ENCODE peak calls at places on chromosomes 7 and 10, in ten cellular contexts. One of them, this sample, is unnamed.

GRCh38 chr10:60732240-60733188 is 45.8 kb upstream of the CDK1 start:
- DNase-seq in HTR-8/SVneo: no peak
- DNase-seq in stimulated activated CD8-positive, alpha-beta memory T cell treated with anti-CD3 and anti-CD28 coated beads, Interleukin-7, amount 100 ng/mL, for 4 hours: no peak
- DNase-seq in naive thymus-derived CD8-positive, alpha-beta T cell: peak; percentile 10
- DNase-seq in endothelial cell: peak; percentile 27
- DNase-seq in H54: no peak
- DNase-seq in heart left ventricle: no peak
- DNase-seq in nucleus accumbens: no peak
- DNase-seq in cardiac muscle cell: peak; percentile 37
- DNase-seq in NCI-H1105: peak; percentile 16
- DNase-seq in this sample: no peak

GRCh38 chr10:93481931-93482834 is at the start of gene MYOF:
- DNase-seq in heart left ventricle: peak; percentile 64
- DNase-seq in stimulated activated CD8-positive, alpha-beta memory T cell treated with anti-CD3 and anti-CD28 coated beads, Interleukin-7, amount 100 ng/mL, for 4 hours: no peak
- DNase-seq in HTR-8/SVneo: no peak
- DNase-seq in H54: no peak
- DNase-seq in nucleus accumbens: no peak
- DNase-seq in endothelial cell: peak; percentile 41
- DNase-seq in cardiac muscle cell: peak; percentile 77
- DNase-seq in naive thymus-derived CD8-positive, alpha-beta T cell: peak; percentile 51
- DNase-seq in NCI-H1105: peak; percentile 8
- DNase-seq in this sample: peak; percentile 77

GRCh38 chr10:119542357-119542989 is at the start of gene RGS10:
- DNase-seq in HTR-8/SVneo: peak; percentile 54
- DNase-seq in nucleus accumbens: peak; percentile 6
- DNase-seq in stimulated activated CD8-positive, alpha-beta memory T cell treated with anti-CD3 and anti-CD28 coated beads, Interleukin-7, amount 100 ng/mL, for 4 hours: peak; percentile 88
- DNase-seq in H54: peak; percentile 77
- DNase-seq in endothelial cell: peak; percentile 37
- DNase-seq in NCI-H1105: no peak
- DNase-seq in heart left ventricle: peak; percentile 84
- DNase-seq in cardiac muscle cell: peak; percentile 17
- DNase-seq in naive thymus-derived CD8-positive, alpha-beta T cell: peak; percentile 80
- DNase-seq in this sample: no peak

GRCh38 chr10:115854740-115855435 is 418.1 kb downstream of the GFRA1 start:
- DNase-seq in heart left ventricle: no peak
- DNase-seq in NCI-H1105: no peak
- DNase-seq in H54: peak; percentile 6
- DNase-seq in nucleus accumbens: no peak
- DNase-seq in stimulated activated CD8-positive, alpha-beta memory T cell treated with anti-CD3 and anti-CD28 coated beads, Interleukin-7, amount 100 ng/mL, for 4 hours: no peak
- DNase-seq in naive thymus-derived CD8-positive, alpha-beta T cell: no peak
- DNase-seq in HTR-8/SVneo: peak; percentile 7
- DNase-seq in cardiac muscle cell: no peak
- DNase-seq in endothelial cell: no peak
- DNase-seq in this sample: no peak

GRCh38 chr7:46080595-46081159 is 159.6 kb upstream of the IGFBP3 start:
- DNase-seq in H54: no peak
- DNase-seq in heart left ventricle: no peak
- DNase-seq in HTR-8/SVneo: no peak
- DNase-seq in nucleus accumbens: no peak
- DNase-seq in naive thymus-derived CD8-positive, alpha-beta T cell: no peak
- DNase-seq in cardiac muscle cell: no peak
- DNase-seq in stimulated activated CD8-positive, alpha-beta memory T cell treated with anti-CD3 and anti-CD28 coated beads, Interleukin-7, amount 100 ng/mL, for 4 hours: no peak
- DNase-seq in NCI-H1105: no peak
- DNase-seq in endothelial cell: no peak
- DNase-seq in this sample: no peak

GRCh38 chr7:74429153-74429747 is 24.5 kb upstream of the GTF2IRD1 start:
- DNase-seq in naive thymus-derived CD8-positive, alpha-beta T cell: no peak
- DNase-seq in stimulated activated CD8-positive, alpha-beta memory T cell treated with anti-CD3 and anti-CD28 coated beads, Interleukin-7, amount 100 ng/mL, for 4 hours: no peak
- DNase-seq in H54: peak; percentile 44
- DNase-seq in NCI-H1105: no peak
- DNase-seq in nucleus accumbens: no peak
- DNase-seq in HTR-8/SVneo: no peak
- DNase-seq in endothelial cell: no peak
- DNase-seq in cardiac muscle cell: no peak
- DNase-seq in heart left ventricle: no peak
- DNase-seq in this sample: peak; percentile 39

GRCh38 chr7:2530076-2530967 is 10.7 kb downstream of the LFNG start:
- DNase-seq in H54: peak; percentile 93
- DNase-seq in HTR-8/SVneo: no peak
- DNase-seq in heart left ventricle: peak; percentile 51
- DNase-seq in NCI-H1105: no peak
- DNase-seq in stimulated activated CD8-positive, alpha-beta memory T cell treated with anti-CD3 and anti-CD28 coated beads, Interleukin-7, amount 100 ng/mL, for 4 hours: peak; percentile 82
- DNase-seq in nucleus accumbens: no peak
- DNase-seq in cardiac muscle cell: no peak
- DNase-seq in naive thymus-derived CD8-positive, alpha-beta T cell: peak; percentile 81
- DNase-seq in endothelial cell: peak; percentile 4
- DNase-seq in this sample: no peak

GRCh38 chr7:99102361-99102760 is 41.5 kb downstream of the SMURF1 start:
- DNase-seq in heart left ventricle: no peak
- DNase-seq in stimulated activated CD8-positive, alpha-beta memory T cell treated with anti-CD3 and anti-CD28 coated beads, Interleukin-7, amount 100 ng/mL, for 4 hours: no peak
- DNase-seq in naive thymus-derived CD8-positive, alpha-beta T cell: no peak
- DNase-seq in H54: no peak
- DNase-seq in nucleus accumbens: no peak
- DNase-seq in NCI-H1105: no peak
- DNase-seq in HTR-8/SVneo: no peak
- DNase-seq in endothelial cell: no peak
- DNase-seq in cardiac muscle cell: no peak
- DNase-seq in this sample: no peak

GRCh38 chr10:104337527-104337984 is 709 bp downstream of the ITPRIP start:
- DNase-seq in H54: no peak
- DNase-seq in cardiac muscle cell: no peak
- DNase-seq in endothelial cell: peak; percentile 59
- DNase-seq in stimulated activated CD8-positive, alpha-beta memory T cell treated with anti-CD3 and anti-CD28 coated beads, Interleukin-7, amount 100 ng/mL, for 4 hours: no peak
- DNase-seq in heart left ventricle: peak; percentile 63
- DNase-seq in naive thymus-derived CD8-positive, alpha-beta T cell: no peak
- DNase-seq in nucleus accumbens: no peak
- DNase-seq in NCI-H1105: no peak
- DNase-seq in HTR-8/SVneo: no peak
- DNase-seq in this sample: no peak

GRCh38 chr10:79378647-79379511 is 31.6 kb downstream of the PPIF start:
- DNase-seq in cardiac muscle cell: no peak
- DNase-seq in endothelial cell: no peak
- DNase-seq in HTR-8/SVneo: no peak
- DNase-seq in H54: no peak
- DNase-seq in NCI-H1105: no peak
- DNase-seq in nucleus accumbens: no peak
- DNase-seq in heart left ventricle: peak; percentile 42
- DNase-seq in stimulated activated CD8-positive, alpha-beta memory T cell treated with anti-CD3 and anti-CD28 coated beads, Interleukin-7, amount 100 ng/mL, for 4 hours: no peak
- DNase-seq in naive thymus-derived CD8-positive, alpha-beta T cell: no peak
- DNase-seq in this sample: no peak

GRCh38 chr10:97426776-97427570 is 982 bp downstream of the PGAM1 start:
- DNase-seq in cardiac muscle cell: peak; percentile 39
- DNase-seq in endothelial cell: peak; percentile 24
- DNase-seq in stimulated activated CD8-positive, alpha-beta memory T cell treated with anti-CD3 and anti-CD28 coated beads, Interleukin-7, amount 100 ng/mL, for 4 hours: no peak
- DNase-seq in nucleus accumbens: no peak
- DNase-seq in H54: no peak
- DNase-seq in HTR-8/SVneo: no peak
- DNase-seq in heart left ventricle: no peak
- DNase-seq in NCI-H1105: no peak
- DNase-seq in naive thymus-derived CD8-positive, alpha-beta T cell: no peak
- DNase-seq in this sample: no peak

GRCh38 chr7:17311952-17312351 is 13.5 kb downstream of the AHR start:
- DNase-seq in cardiac muscle cell: no peak
- DNase-seq in NCI-H1105: no peak
- DNase-seq in stimulated activated CD8-positive, alpha-beta memory T cell treated with anti-CD3 and anti-CD28 coated beads, Interleukin-7, amount 100 ng/mL, for 4 hours: no peak
- DNase-seq in naive thymus-derived CD8-positive, alpha-beta T cell: no peak
- DNase-seq in HTR-8/SVneo: no peak
- DNase-seq in endothelial cell: no peak
- DNase-seq in nucleus accumbens: no peak
- DNase-seq in heart left ventricle: no peak
- DNase-seq in H54: no peak
- DNase-seq in this sample: no peak

This sample was measured in astrocyte of the cerebellum.